ENCODE peak calls at places on chromosomes 16 and 17, in five cellular contexts. One of them, this sample, is unnamed.

GRCh38 chr16:74601131-74601871 is 5.6 kb downstream of the GLG1 start:
- DNase-seq in NCI-H2081: no peak
- DNase-seq in activated CD4-positive, CD25-positive, alpha-beta regulatory T cell: peak
- DNase-seq in RPMI8226: no peak
- DNase-seq in hypothalamus: no peak
- DNase-seq in this sample: no peak

GRCh38 chr16:89318871-89319627 is 101.5 kb downstream of the ZNF778 start:
- DNase-seq in NCI-H2081: no peak
- DNase-seq in activated CD4-positive, CD25-positive, alpha-beta regulatory T cell: no peak
- DNase-seq in RPMI8226: no peak
- DNase-seq in hypothalamus: no peak
- DNase-seq in this sample: no peak

GRCh38 chr17:79431175-79431574 is 179.7 kb downstream of the RBFOX3 start:
- DNase-seq in NCI-H2081: no peak
- DNase-seq in activated CD4-positive, CD25-positive, alpha-beta regulatory T cell: no peak
- DNase-seq in RPMI8226: no peak
- DNase-seq in hypothalamus: no peak
- DNase-seq in this sample: no peak

GRCh38 chr16:77298638-77299360 is 99.6 kb downstream of the SYCE1L start:
- DNase-seq in NCI-H2081: no peak
- DNase-seq in activated CD4-positive, CD25-positive, alpha-beta regulatory T cell: no peak
- DNase-seq in RPMI8226: no peak
- DNase-seq in hypothalamus: no peak
- DNase-seq in this sample: peak

GRCh38 chr17:60563743-60564142 is 36.2 kb upstream of the PPM1D start:
- DNase-seq in NCI-H2081: no peak
- DNase-seq in activated CD4-positive, CD25-positive, alpha-beta regulatory T cell: no peak
- DNase-seq in RPMI8226: no peak
- DNase-seq in hypothalamus: no peak
- DNase-seq in this sample: no peak

GRCh38 chr16:83878838-83879237 is 20.1 kb upstream of the MLYCD start:
- DNase-seq in NCI-H2081: peak
- DNase-seq in activated CD4-positive, CD25-positive, alpha-beta regulatory T cell: no peak
- DNase-seq in RPMI8226: no peak
- DNase-seq in hypothalamus: no peak
- DNase-seq in this sample: peak

GRCh38 chr17:82396601-82397435 is 21.3 kb upstream of the HEXD start:
- DNase-seq in NCI-H2081: no peak
- DNase-seq in activated CD4-positive, CD25-positive, alpha-beta regulatory T cell: no peak
- DNase-seq in RPMI8226: no peak
- DNase-seq in hypothalamus: no peak
- DNase-seq in this sample: no peak

GRCh38 chr17:58325976-58326468 is 2.6 kb downstream of the TSPOAP1 start:
- DNase-seq in NCI-H2081: no peak
- DNase-seq in activated CD4-positive, CD25-positive, alpha-beta regulatory T cell: no peak
- DNase-seq in RPMI8226: peak
- DNase-seq in hypothalamus: no peak
- DNase-seq in this sample: no peak

GRCh38 chr17:10295728-10296343 is 77.0 kb downstream of the MYH13 start:
- DNase-seq in NCI-H2081: no peak
- DNase-seq in activated CD4-positive, CD25-positive, alpha-beta regulatory T cell: no peak
- DNase-seq in RPMI8226: peak
- DNase-seq in hypothalamus: peak
- DNase-seq in this sample: peak

GRCh38 chr17:61770752-61771533 is 92.4 kb downstream of the BRIP1 start:
- DNase-seq in NCI-H2081: no peak
- DNase-seq in activated CD4-positive, CD25-positive, alpha-beta regulatory T cell: no peak
- DNase-seq in RPMI8226: no peak
- DNase-seq in hypothalamus: no peak
- DNase-seq in this sample: no peak

GRCh38 chr16:88967800-88968588 is 9.0 kb downstream of the CBFA2T3 start:
- DNase-seq in NCI-H2081: no peak
- DNase-seq in activated CD4-positive, CD25-positive, alpha-beta regulatory T cell: no peak
- DNase-seq in RPMI8226: peak
- DNase-seq in hypothalamus: no peak
- DNase-seq in this sample: no peak

GRCh38 chr17:55420067-55420775 is 1.4 kb downstream of the MMD start:
- DNase-seq in NCI-H2081: no peak
- DNase-seq in activated CD4-positive, CD25-positive, alpha-beta regulatory T cell: no peak
- DNase-seq in RPMI8226: peak
- DNase-seq in hypothalamus: no peak
- DNase-seq in this sample: no peak

GRCh38 chr17:77372444-77373297 is 231.9 kb downstream of the SEC14L1 start:
- DNase-seq in NCI-H2081: peak
- DNase-seq in activated CD4-positive, CD25-positive, alpha-beta regulatory T cell: peak
- DNase-seq in RPMI8226: peak
- DNase-seq in hypothalamus: peak
- DNase-seq in this sample: peak

GRCh38 chr17:4475463-4475862 is 23.2 kb upstream of the SPNS2 start:
- DNase-seq in NCI-H2081: no peak
- DNase-seq in activated CD4-positive, CD25-positive, alpha-beta regulatory T cell: no peak
- DNase-seq in RPMI8226: no peak
- DNase-seq in hypothalamus: no peak
- DNase-seq in this sample: no peak

GRCh38 chr16:67311607-67312449 is 14.7 kb downstream of the KCTD19 start:
- DNase-seq in NCI-H2081: no peak
- DNase-seq in activated CD4-positive, CD25-positive, alpha-beta regulatory T cell: no peak
- DNase-seq in RPMI8226: no peak
- DNase-seq in hypothalamus: no peak
- DNase-seq in this sample: peak

GRCh38 chr16:50462793-50463507 is 85.2 kb upstream of the NKD1 start:
- DNase-seq in NCI-H2081: no peak
- DNase-seq in activated CD4-positive, CD25-positive, alpha-beta regulatory T cell: no peak
- DNase-seq in RPMI8226: no peak
- DNase-seq in hypothalamus: no peak
- DNase-seq in this sample: no peak

GRCh38 chr17:49117581-49118230 is 14.9 kb upstream of the B4GALNT2 start:
- DNase-seq in NCI-H2081: no peak
- DNase-seq in activated CD4-positive, CD25-positive, alpha-beta regulatory T cell: no peak
- DNase-seq in RPMI8226: no peak
- DNase-seq in hypothalamus: no peak
- DNase-seq in this sample: no peak

GRCh38 chr16:66486773-66487579 is 59.9 kb downstream of the BEAN1 start:
- DNase-seq in NCI-H2081: no peak
- DNase-seq in activated CD4-positive, CD25-positive, alpha-beta regulatory T cell: no peak
- DNase-seq in RPMI8226: peak
- DNase-seq in hypothalamus: no peak
- DNase-seq in this sample: no peak

GRCh38 chr17:64009571-64010402 is 10.6 kb downstream of the ICAM2 start:
- DNase-seq in NCI-H2081: no peak
- DNase-seq in activated CD4-positive, CD25-positive, alpha-beta regulatory T cell: no peak
- DNase-seq in RPMI8226: no peak
- DNase-seq in hypothalamus: no peak
- DNase-seq in this sample: no peak

GRCh38 chr16:27985981-27986380 is 77.5 kb downstream of the GSG1L start:
- DNase-seq in NCI-H2081: no peak
- DNase-seq in activated CD4-positive, CD25-positive, alpha-beta regulatory T cell: no peak
- DNase-seq in RPMI8226: no peak
- DNase-seq in hypothalamus: no peak
- DNase-seq in this sample: no peak

GRCh38 chr16:84177740-84178070 is 9.2 kb downstream of the TAF1C start:
- DNase-seq in NCI-H2081: no peak
- DNase-seq in activated CD4-positive, CD25-positive, alpha-beta regulatory T cell: no peak
- DNase-seq in RPMI8226: no peak
- DNase-seq in hypothalamus: no peak
- DNase-seq in this sample: no peak

GRCh38 chr16:29009050-29009837 is 24.4 kb downstream of the LAT start:
- DNase-seq in NCI-H2081: no peak
- DNase-seq in activated CD4-positive, CD25-positive, alpha-beta regulatory T cell: no peak
- DNase-seq in RPMI8226: no peak
- DNase-seq in hypothalamus: no peak
- DNase-seq in this sample: no peak

GRCh38 chr16:82470506-82471196 is 156.1 kb upstream of the CDH13 start:
- DNase-seq in NCI-H2081: no peak
- DNase-seq in activated CD4-positive, CD25-positive, alpha-beta regulatory T cell: no peak
- DNase-seq in RPMI8226: no peak
- DNase-seq in hypothalamus: no peak
- DNase-seq in this sample: peak

GRCh38 chr17:17783121-17783824 is 53.5 kb downstream of the SREBF1 start:
- DNase-seq in NCI-H2081: peak
- DNase-seq in activated CD4-positive, CD25-positive, alpha-beta regulatory T cell: peak
- DNase-seq in RPMI8226: peak
- DNase-seq in hypothalamus: peak
- DNase-seq in this sample: peak

GRCh38 chr17:50029185-50029584 is 26.7 kb upstream of the ITGA3 start:
- DNase-seq in NCI-H2081: no peak
- DNase-seq in activated CD4-positive, CD25-positive, alpha-beta regulatory T cell: no peak
- DNase-seq in RPMI8226: no peak
- DNase-seq in hypothalamus: no peak
- DNase-seq in this sample: no peak

GRCh38 chr17:80528521-80528920 is 16.1 kb upstream of the RPTOR start:
- DNase-seq in NCI-H2081: no peak
- DNase-seq in activated CD4-positive, CD25-positive, alpha-beta regulatory T cell: no peak
- DNase-seq in RPMI8226: no peak
- DNase-seq in hypothalamus: no peak
- DNase-seq in this sample: peak

GRCh38 chr16:79635488-79635887 is 35.0 kb upstream of the MAF start:
- DNase-seq in NCI-H2081: no peak
- DNase-seq in activated CD4-positive, CD25-positive, alpha-beta regulatory T cell: no peak
- DNase-seq in RPMI8226: no peak
- DNase-seq in hypothalamus: no peak
- DNase-seq in this sample: no peak

GRCh38 chr16:700684-701584 is 4.7 kb downstream of the FBXL16 start:
- DNase-seq in NCI-H2081: no peak
- DNase-seq in activated CD4-positive, CD25-positive, alpha-beta regulatory T cell: no peak
- DNase-seq in RPMI8226: peak
- DNase-seq in hypothalamus: peak
- DNase-seq in this sample: peak

GRCh38 chr17:28270926-28271325 is 48.1 kb upstream of the TMEM97 start:
- DNase-seq in NCI-H2081: no peak
- DNase-seq in activated CD4-positive, CD25-positive, alpha-beta regulatory T cell: no peak
- DNase-seq in RPMI8226: no peak
- DNase-seq in hypothalamus: no peak
- DNase-seq in this sample: no peak

GRCh38 chr16:48912360-48912759 is 302.4 kb upstream of the N4BP1 start:
- DNase-seq in NCI-H2081: no peak
- DNase-seq in activated CD4-positive, CD25-positive, alpha-beta regulatory T cell: no peak
- DNase-seq in RPMI8226: no peak
- DNase-seq in hypothalamus: no peak
- DNase-seq in this sample: no peak

GRCh38 chr17:41492771-41493170 is 3.1 kb upstream of the KRT36 start:
- DNase-seq in NCI-H2081: peak
- DNase-seq in activated CD4-positive, CD25-positive, alpha-beta regulatory T cell: no peak
- DNase-seq in RPMI8226: peak
- DNase-seq in hypothalamus: no peak
- DNase-seq in this sample: peak

GRCh38 chr17:42459256-42459982 is 741 bp downstream of the ATP6V0A1 start:
- DNase-seq in NCI-H2081: peak
- DNase-seq in activated CD4-positive, CD25-positive, alpha-beta regulatory T cell: no peak
- DNase-seq in RPMI8226: peak
- DNase-seq in hypothalamus: peak
- DNase-seq in this sample: peak

GRCh38 chr17:31329221-31329620 is 7.8 kb upstream of the EVI2A start:
- DNase-seq in NCI-H2081: no peak
- DNase-seq in activated CD4-positive, CD25-positive, alpha-beta regulatory T cell: no peak
- DNase-seq in RPMI8226: no peak
- DNase-seq in hypothalamus: no peak
- DNase-seq in this sample: no peak

GRCh38 chr17:77558846-77559626 is 399.5 kb upstream of the TNRC6C start:
- DNase-seq in NCI-H2081: no peak
- DNase-seq in activated CD4-positive, CD25-positive, alpha-beta regulatory T cell: no peak
- DNase-seq in RPMI8226: no peak
- DNase-seq in hypothalamus: no peak
- DNase-seq in this sample: no peak